ENCODE peak calls at places on chromosomes 12 and 14, in nine cellular contexts. J is fibroblast of villous mesenchyme, F is aorta, R is SJCRH30, D is astrocyte of the spinal cord, K is mesendoderm, L is cardiac fibroblast, W is OCI-LY7, U is stomach. B is an unnamed sample.

GRCh38 chr12:125203145-125203765 is 138.0 kb downstream of the AACS start:
- DNase-seq in J (no peak), F (no peak), R (no peak), D (no peak), K (no peak), L (no peak), W (peak), U (no peak), B (no peak)

GRCh38 chr14:79325071-79325470 is 886.2 kb downstream of the DIO2 start:
- DNase-seq in J (peak), F (no peak), R (no peak), D (peak), K (no peak), L (no peak), W (no peak), U (no peak), B (no peak)

GRCh38 chr14:96204151-96205058 is at the start of gene BDKRB2:
- DNase-seq in J (peak), F (peak), R (peak), D (peak), K (peak), L (peak), W (no peak), U (peak), B (peak)

GRCh38 chr12:30795660-30796507 is 41.1 kb upstream of the CAPRIN2 start:
- DNase-seq in J (peak), F (peak), R (peak), D (peak), K (peak), L (peak), W (no peak), U (peak), B (peak)

GRCh38 chr12:82659343-82660207 is 27.1 kb upstream of the TMTC2 start:
- DNase-seq in J (no peak), F (no peak), R (no peak), D (no peak), K (no peak), L (no peak), W (no peak), U (no peak), B (no peak)

GRCh38 chr14:76456200-76456599 is 80.3 kb downstream of the ESRRB start:
- DNase-seq in J (peak), F (no peak), R (peak), D (no peak), K (peak), L (peak), W (peak), U (no peak), B (no peak)

GRCh38 chr12:26197832-26198231 is 2.5 kb downstream of the SSPN start:
- DNase-seq in J (no peak), F (no peak), R (no peak), D (no peak), K (no peak), L (no peak), W (no peak), U (peak), B (no peak)

GRCh38 chr14:93044116-93044515 is 71.6 kb downstream of the ITPK1 start:
- DNase-seq in J (no peak), F (no peak), R (no peak), D (no peak), K (peak), L (no peak), W (no peak), U (peak), B (no peak)

GRCh38 chr14:25122188-25122587 is 72.2 kb upstream of the STXBP6 start:
- DNase-seq in J (peak), F (no peak), R (peak), D (no peak), K (no peak), L (peak), W (no peak), U (no peak), B (peak)

GRCh38 chr12:122080149-122081107 is 1.9 kb downstream of the MLXIP start:
- DNase-seq in J (peak), F (peak), R (peak), D (peak), K (peak), L (peak), W (no peak), U (peak), B (peak)

GRCh38 chr14:94394594-94395305 is 6.3 kb upstream of the SERPINA1 start:
- DNase-seq in J (peak), F (peak), R (no peak), D (no peak), K (no peak), L (peak), W (no peak), U (no peak), B (peak)

GRCh38 chr12:64998327-64999156 is 122.6 kb downstream of the WIF1 start:
- DNase-seq in J (no peak), F (no peak), R (no peak), D (no peak), K (no peak), L (peak), W (no peak), U (no peak), B (no peak)

GRCh38 chr14:36238666-36239363 is 62.3 kb upstream of the PTCSC3 start:
- DNase-seq in J (peak), F (peak), R (no peak), D (peak), K (no peak), L (no peak), W (no peak), U (no peak), B (peak)

GRCh38 chr12:6056406-6057211 is 67.9 kb downstream of the VWF start:
- DNase-seq in J (no peak), F (no peak), R (no peak), D (no peak), K (peak), L (no peak), W (peak), U (no peak), B (no peak)

GRCh38 chr12:30967026-30967425 is 40.5 kb downstream of the TSPAN11 start:
- DNase-seq in J (no peak), F (no peak), R (no peak), D (no peak), K (no peak), L (no peak), W (no peak), U (no peak), B (no peak)

GRCh38 chr14:59664741-59665140 is 88.1 kb upstream of the CCDC175 start:
- DNase-seq in J (no peak), F (no peak), R (no peak), D (peak), K (no peak), L (no peak), W (no peak), U (no peak), B (no peak)

GRCh38 chr12:68162374-68162773 is 2.8 kb upstream of the IFNG start:
- DNase-seq in J (no peak), F (no peak), R (peak), D (no peak), K (peak), L (no peak), W (no peak), U (no peak), B (no peak)

GRCh38 chr12:130916251-130916911 is 37.3 kb upstream of the ADGRD1 start:
- DNase-seq in J (peak), F (peak), R (no peak), D (peak), K (peak), L (peak), W (peak), U (peak), B (no peak)

GRCh38 chr12:39300799-39301198 is 142.1 kb downstream of the KIF21A start:
- DNase-seq in J (no peak), F (no peak), R (no peak), D (peak), K (no peak), L (peak), W (no peak), U (no peak), B (peak)

GRCh38 chr12:9687228-9687627 is 17.7 kb downstream of the CLEC2D start:
- DNase-seq in J (no peak), F (no peak), R (no peak), D (peak), K (peak), L (no peak), W (no peak), U (no peak), B (no peak)

GRCh38 chr12:112380663-112381420 is 1.4 kb downstream of the HECTD4 start:
- DNase-seq in J (no peak), F (no peak), R (no peak), D (no peak), K (no peak), L (no peak), W (peak), U (no peak), B (no peak)

GRCh38 chr12:12456637-12457036 is 99.8 kb downstream of the BORCS5 start:
- DNase-seq in J (peak), F (no peak), R (no peak), D (peak), K (no peak), L (peak), W (no peak), U (no peak), B (peak)

GRCh38 chr14:63745858-63746425 is 18.1 kb upstream of the SGPP1 start:
- DNase-seq in J (no peak), F (peak), R (no peak), D (no peak), K (no peak), L (no peak), W (peak), U (no peak), B (no peak)

GRCh38 chr14:25516838-25517237 is 466.9 kb upstream of the STXBP6 start:
- DNase-seq in J (no peak), F (no peak), R (no peak), D (no peak), K (peak), L (no peak), W (no peak), U (no peak), B (no peak)

GRCh38 chr12:132427999-132428871 is 61.7 kb upstream of the FBRSL1 start:
- DNase-seq in J (no peak), F (no peak), R (no peak), D (no peak), K (peak), L (no peak), W (no peak), U (peak), B (no peak)

GRCh38 chr12:103524238-103524875 is 28.6 kb upstream of the C12orf42 start:
- DNase-seq in J (no peak), F (no peak), R (no peak), D (no peak), K (no peak), L (no peak), W (no peak), U (no peak), B (no peak)

GRCh38 chr14:89641495-89642162 is 224.6 kb upstream of the FOXN3 start:
- DNase-seq in J (no peak), F (no peak), R (no peak), D (no peak), K (no peak), L (no peak), W (no peak), U (no peak), B (no peak)

GRCh38 chr12:53984901-53985357 is at the start of gene HOXC10:
- DNase-seq in J (peak), F (peak), R (peak), D (peak), K (peak), L (peak), W (peak), U (peak), B (peak)

GRCh38 chr12:111597731-111598636 is 1.1 kb downstream of the ATXN2 start:
- DNase-seq in J (peak), F (peak), R (peak), D (peak), K (peak), L (peak), W (peak), U (peak), B (no peak)

GRCh38 chr14:104876251-104876699 is 11.2 kb downstream of the CEP170B start:
- DNase-seq in J (peak), F (no peak), R (no peak), D (no peak), K (peak), L (peak), W (peak), U (no peak), B (no peak)

GRCh38 chr12:47616440-47616839 is 89.4 kb downstream of the RPAP3 start:
- DNase-seq in J (no peak), F (no peak), R (no peak), D (no peak), K (no peak), L (no peak), W (no peak), U (no peak), B (no peak)

GRCh38 chr12:56261503-56262230 is 3.5 kb upstream of the ANKRD52 start:
- DNase-seq in J (peak), F (no peak), R (peak), D (peak), K (peak), L (peak), W (no peak), U (no peak), B (no peak)

GRCh38 chr12:67428431-67428830 is 159.3 kb downstream of the CAND1 start:
- DNase-seq in J (no peak), F (no peak), R (no peak), D (no peak), K (no peak), L (no peak), W (no peak), U (no peak), B (no peak)

GRCh38 chr12:113271853-113272561 is 50.7 kb downstream of the TPCN1 start:
- DNase-seq in J (peak), F (peak), R (no peak), D (peak), K (peak), L (peak), W (no peak), U (peak), B (peak)

GRCh38 chr12:121283841-121284240 is 12.7 kb downstream of the CAMKK2 start:
- DNase-seq in J (no peak), F (no peak), R (no peak), D (no peak), K (no peak), L (no peak), W (no peak), U (no peak), B (no peak)

GRCh38 chr14:99604766-99605298 is 825 bp upstream of the CCDC85C start:
- DNase-seq in J (peak), F (peak), R (peak), D (peak), K (peak), L (peak), W (peak), U (no peak), B (no peak)

GRCh38 chr14:99608591-99608990 is 4.6 kb upstream of the CCDC85C start:
- DNase-seq in J (no peak), F (no peak), R (no peak), D (no peak), K (no peak), L (no peak), W (no peak), U (no peak), B (no peak)

GRCh38 chr14:99603965-99604765 is at the start of gene CCDC85C:
- DNase-seq in J (peak), F (peak), R (peak), D (peak), K (peak), L (peak), W (peak), U (peak), B (peak)

GRCh38 chr14:99605299-99605961 is 1.4 kb upstream of the CCDC85C start:
- DNase-seq in J (peak), F (peak), R (peak), D (peak), K (peak), L (peak), W (peak), U (peak), B (no peak)

DNA sequence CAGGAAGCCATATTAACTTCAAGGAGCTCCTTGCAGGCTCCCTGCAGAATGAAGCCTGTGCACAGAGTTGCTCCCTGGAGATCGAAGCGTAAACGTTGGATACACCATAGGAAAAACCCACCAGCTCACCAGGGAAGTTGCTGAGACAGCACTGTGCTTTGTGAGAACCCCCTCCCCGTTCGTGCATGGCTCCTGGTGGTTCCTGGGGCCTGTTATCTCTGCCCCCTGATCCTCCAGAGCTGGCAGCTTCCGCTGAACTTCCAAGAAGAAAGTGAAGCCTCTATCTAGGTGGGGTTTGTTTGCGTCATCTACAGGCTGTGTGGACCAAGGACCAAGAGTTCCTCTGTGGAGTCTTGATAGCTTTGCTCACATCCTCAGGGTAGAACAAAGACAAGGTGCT is 2.4 kb upstream of the CCDC85C start:
- DNase-seq in J (peak), F (no peak), R (no peak), D (no peak), K (no peak), L (no peak), W (no peak), U (no peak), B (no peak)
- H3K4me3 ChIP-seq in J (no peak), F (no peak), R (no peak), D (no peak), K (no peak), L (no peak), W (no peak), U (no peak), B (no peak)

DNA sequence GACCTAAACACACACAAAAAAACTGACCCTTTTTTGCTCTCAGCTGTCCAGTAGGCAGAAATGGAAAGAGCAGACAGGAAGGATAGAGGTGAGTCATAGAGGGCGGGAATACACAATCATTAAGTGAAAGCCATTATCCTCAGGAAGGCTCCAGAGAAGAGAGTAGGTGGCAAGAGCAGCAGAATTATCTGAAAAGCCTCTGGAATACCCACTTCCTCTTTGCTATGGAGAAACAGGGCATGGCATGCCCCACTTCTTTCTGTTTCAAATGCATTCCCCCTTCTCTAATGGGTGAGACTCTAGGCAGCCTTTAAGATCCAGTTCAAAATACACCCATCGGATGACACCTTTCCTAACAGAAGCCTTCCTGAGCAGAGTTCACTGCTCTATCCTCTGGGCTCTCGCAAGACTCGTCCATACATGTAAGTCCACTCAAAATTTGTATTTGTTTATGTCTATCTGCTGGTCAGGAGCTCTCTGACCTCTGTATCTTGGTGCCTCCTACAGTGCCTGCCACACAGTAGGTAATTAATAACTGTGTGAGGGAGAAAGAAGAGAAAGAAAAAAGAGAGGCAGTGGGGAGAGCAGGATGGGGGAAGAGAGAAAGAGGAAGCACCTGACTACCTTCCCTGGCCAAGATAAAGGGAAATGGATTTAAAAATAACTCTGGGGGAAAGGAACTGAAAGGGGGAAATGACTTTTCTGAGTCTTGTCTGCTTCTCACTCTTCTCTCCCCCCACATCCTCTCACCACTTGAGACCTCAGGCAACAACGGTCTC is 8.5 kb downstream of the KLHL33 start:
- DNase-seq in J (peak), F (no peak), R (no peak), D (peak), K (peak), L (peak), W (peak), U (no peak), B (no peak)
- H3K4me3 ChIP-seq in J (no peak), F (no peak), R (no peak), D (no peak), K (no peak), L (no peak), W (peak), U (no peak), B (no peak)

DNA sequence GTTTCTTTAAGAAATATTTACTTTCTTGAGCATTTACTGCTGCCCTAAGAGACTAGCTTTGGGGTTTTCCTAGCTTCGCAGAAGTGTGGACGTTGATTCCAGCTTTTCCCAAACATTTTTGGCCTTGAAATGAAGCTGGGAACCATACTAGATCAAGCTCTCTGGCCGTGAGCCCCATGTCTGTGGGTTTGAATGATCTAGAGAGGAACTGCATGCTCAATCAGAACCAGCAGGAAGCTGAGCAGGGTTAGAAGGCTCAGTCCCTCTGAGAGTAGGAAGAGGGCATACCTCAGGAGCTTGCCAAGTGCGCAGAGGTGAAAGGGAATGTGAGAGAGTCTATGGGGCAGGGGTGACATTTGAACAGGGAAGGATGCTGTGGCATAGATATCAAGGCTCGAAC is 292.1 kb downstream of the CACNA1C start:
- DNase-seq in J (no peak), F (no peak), R (no peak), D (no peak), K (no peak), L (no peak), W (no peak), U (no peak), B (no peak)
- H3K4me3 ChIP-seq in J (no peak), F (no peak), R (no peak), D (no peak), K (no peak), L (no peak), W (no peak), U (no peak), B (no peak)

DNA sequence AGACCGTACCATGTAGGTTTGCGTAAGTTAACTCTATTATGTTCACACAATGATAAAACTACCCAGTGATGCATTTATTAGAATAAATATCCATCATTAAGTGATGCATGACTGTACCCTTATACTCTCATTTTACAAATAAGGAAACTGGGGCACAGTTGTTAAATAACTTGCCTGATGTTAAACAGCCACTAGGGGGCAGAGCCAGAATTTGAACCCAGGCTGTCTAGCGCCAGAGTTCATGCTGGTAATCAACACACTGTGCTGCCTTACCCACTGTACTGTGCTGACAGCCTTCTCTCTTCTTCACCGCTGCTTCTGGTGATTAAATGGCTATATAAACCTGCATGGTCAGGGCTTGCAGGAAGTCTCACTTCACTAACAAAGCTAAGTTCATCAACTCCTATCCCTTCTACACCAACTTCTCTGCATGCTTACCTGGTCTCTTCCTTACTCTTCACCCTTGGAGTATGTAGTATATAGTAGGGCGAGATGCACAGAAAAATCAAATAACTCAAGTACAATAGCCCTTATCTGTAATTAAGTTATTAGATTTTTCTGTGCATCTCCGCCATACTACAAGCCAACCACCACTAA is 43.6 kb upstream of the APPL2 start:
- DNase-seq in J (peak), F (peak), R (peak), D (no peak), K (no peak), L (peak), W (peak), U (peak), B (no peak)
- H3K4me3 ChIP-seq in J (no peak), F (no peak), R (no peak), D (no peak), K (no peak), L (no peak), W (no peak), U (no peak), B (no peak)

GRCh38 chr14:48853159-48853558 is 733.0 kb downstream of the RPS29 start:
- DNase-seq in J (no peak), F (no peak), R (no peak), D (no peak), K (no peak), L (no peak), W (no peak), U (no peak), B (no peak)
- H3K4me3 ChIP-seq in J (no peak), F (no peak), R (no peak), D (no peak), K (no peak), L (no peak), W (no peak), U (no peak), B (no peak)

DNA sequence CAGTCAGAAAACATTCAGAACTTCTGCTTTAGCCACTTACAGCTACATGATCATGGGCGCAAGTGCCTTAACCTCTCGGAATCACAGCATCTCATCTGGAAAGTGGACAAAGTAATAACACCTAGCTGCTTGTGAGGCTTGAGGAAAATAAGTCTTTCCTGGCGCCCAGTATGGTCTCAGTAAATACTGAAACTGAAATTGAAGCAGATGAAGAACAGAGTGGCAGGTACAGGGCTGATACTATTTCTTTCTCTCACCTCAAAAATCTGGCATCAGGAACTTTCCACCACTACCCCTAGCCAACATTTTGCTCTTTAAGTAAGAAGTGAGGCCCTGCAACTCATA is 129.6 kb upstream of the FUT8 start:
- DNase-seq in J (no peak), F (no peak), R (no peak), D (no peak), K (no peak), L (no peak), W (peak), U (no peak), B (no peak)
- H3K4me3 ChIP-seq in J (no peak), F (no peak), R (no peak), D (no peak), K (no peak), L (no peak), W (peak), U (peak), B (no peak)